ENCODE peak calls at places on chromosomes 16 and 17, in six cellular contexts. I is HCT116, P is WERI-Rb-1, Z is mammary epithelial cell, S is stomach, E is right lobe of liver. C is an unnamed sample.

GRCh38 chr17:29769225-29769624 is 146.5 kb upstream of the CORO6 start:
- DNase-seq in S (no peak), Z (no peak), E (no peak), I (no peak), P (no peak), C (no peak)

GRCh38 chr17:80633197-80633596 is 88.6 kb downstream of the RPTOR start:
- DNase-seq in E (no peak), S (no peak), P (no peak), Z (no peak), I (no peak), C (no peak)

GRCh38 chr17:68061512-68062313 is 26.2 kb downstream of the KPNA2 start:
- DNase-seq in E (no peak), S (no peak), Z (no peak), I (no peak), P (no peak), C (no peak)

GRCh38 chr16:57020651-57021050 is 31.3 kb downstream of the NLRC5 start:
- DNase-seq in S (no peak), E (no peak), I (no peak), Z (no peak), P (no peak), C (no peak)

GRCh38 chr17:83152745-83153611 is 73.6 kb downstream of the METRNL start:
- DNase-seq in S (no peak), P (no peak), Z (no peak), I (no peak), E (peak; percentile 56), C (no peak)

GRCh38 chr17:62724398-62725146 is 83.5 kb downstream of the MARCHF10 start:
- DNase-seq in P (no peak), Z (peak; percentile 90), S (no peak), I (no peak), E (no peak), C (peak; percentile 81)

GRCh38 chr16:28915181-28915580 is 9.9 kb downstream of the RABEP2 start:
- DNase-seq in I (no peak), P (no peak), Z (no peak), E (no peak), S (no peak), C (no peak)

GRCh38 chr16:83730812-83731211 is 77.0 kb upstream of the HSBP1 start:
- DNase-seq in Z (no peak), S (no peak), I (no peak), P (no peak), E (no peak), C (no peak)

GRCh38 chr16:50881331-50881830 is 139.5 kb downstream of the CYLD start:
- DNase-seq in P (peak; percentile 83), E (no peak), Z (no peak), I (no peak), S (no peak), C (no peak)

GRCh38 chr16:65119905-65120341 is 1.9 kb downstream of the CDH11 start:
- DNase-seq in S (no peak), E (no peak), I (no peak), P (no peak), Z (no peak), C (no peak)

GRCh38 chr16:85675528-85675927 is 13.2 kb downstream of the GINS2 start:
- DNase-seq in I (no peak), E (no peak), P (no peak), S (no peak), Z (no peak), C (no peak)

GRCh38 chr17:64574646-64575045 is 67.9 kb downstream of the CEP95 start:
- DNase-seq in P (no peak), I (no peak), E (no peak), Z (no peak), S (no peak), C (no peak)

GRCh38 chr17:59311051-59311468 is 20.4 kb upstream of the YPEL2 start:
- DNase-seq in P (peak; percentile 48), E (no peak), I (peak; percentile 78), S (peak; percentile 43), Z (peak; percentile 37), C (peak; percentile 57)

GRCh38 chr16:51431517-51432241 is 280.6 kb upstream of the SALL1 start:
- DNase-seq in E (peak; percentile 38), P (no peak), I (no peak), S (no peak), Z (peak; percentile 97), C (peak; percentile 66)

GRCh38 chr17:33127706-33128105 is 136.1 kb downstream of the SPACA3 start:
- DNase-seq in E (no peak), S (no peak), P (no peak), I (no peak), Z (peak; percentile 92), C (peak; percentile 80)

DNA sequence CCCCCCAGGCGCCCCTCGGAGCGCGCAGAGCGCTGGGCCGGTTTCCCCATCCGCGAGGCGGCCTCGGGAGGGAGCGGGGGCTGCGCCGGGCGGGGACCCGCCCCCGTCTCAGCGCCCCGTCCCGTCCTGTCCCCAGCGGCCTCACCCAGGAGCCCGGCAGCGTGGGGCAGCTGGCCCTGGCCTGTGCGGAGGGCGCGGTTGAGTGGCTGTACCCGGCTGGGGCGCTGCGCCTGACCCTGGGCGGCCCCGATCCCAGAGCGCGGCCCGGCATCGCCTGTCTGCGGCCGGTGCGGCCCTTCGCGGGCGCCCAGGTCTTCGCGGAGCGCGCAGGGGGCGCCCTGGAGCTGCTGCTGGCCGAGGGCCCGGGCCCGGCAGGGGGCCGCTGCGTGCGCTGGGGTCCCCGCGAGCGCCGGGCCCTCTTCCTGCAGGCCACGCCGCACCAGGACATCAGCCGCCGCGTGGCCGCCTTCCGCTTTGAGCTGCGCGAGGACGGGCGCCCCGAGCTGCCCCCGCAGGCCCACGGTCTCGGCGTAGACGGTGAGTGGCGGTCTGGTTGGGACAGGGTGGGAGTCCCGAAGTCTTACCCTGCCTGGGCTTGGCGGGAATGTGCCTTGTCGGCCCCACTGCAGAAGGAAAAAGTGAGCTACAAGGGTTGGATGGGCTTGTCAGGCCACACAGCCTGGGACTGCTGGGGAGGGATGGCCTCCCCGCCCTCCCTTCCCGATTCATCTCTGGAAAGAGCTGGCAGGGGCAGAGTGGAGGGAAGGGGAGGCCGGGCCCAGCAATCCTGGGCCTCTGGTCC is 731 bp downstream of the METRN start:
- DNase-seq in P (peak; percentile 46), E (no peak), S (no peak), I (no peak), Z (no peak), C (no peak)
- H3K27ac ChIP-seq in P (peak overlapping the region; percentile 21), E (no peak overlapping the region), S (peak overlapping the region; percentile 17), I (peak overlapping the region; percentile 92), Z (no peak overlapping the region), C (peak overlapping the region; percentile 95)

DNA sequence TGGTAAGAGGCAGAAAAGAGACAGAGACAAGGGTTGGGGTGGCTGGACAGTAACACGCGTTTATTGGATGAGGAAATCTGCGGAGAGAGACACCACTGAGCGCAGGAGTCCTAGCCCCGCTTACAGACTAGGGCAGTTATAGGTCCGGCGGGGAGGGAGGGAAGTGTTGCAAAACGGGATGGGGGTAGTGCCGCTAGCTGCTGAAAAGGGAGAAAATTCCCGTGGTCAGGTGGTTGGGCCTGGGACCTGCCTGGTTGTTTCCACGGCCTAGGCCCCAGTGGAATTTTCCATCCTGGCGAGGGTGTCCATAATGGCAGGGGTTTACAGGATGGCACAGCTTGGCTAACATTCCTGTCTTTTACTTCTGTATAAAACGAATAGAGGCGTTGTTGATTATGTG is 5.5 kb upstream of the CPHXL2 start:
- DNase-seq in I (no peak), Z (no peak), S (no peak), E (no peak), P (no peak), C (no peak)
- TF ChIP-seq CTCF in I (no peak), Z (no peak), S (no peak), E (no peak), P (no peak), C (no peak)

DNA sequence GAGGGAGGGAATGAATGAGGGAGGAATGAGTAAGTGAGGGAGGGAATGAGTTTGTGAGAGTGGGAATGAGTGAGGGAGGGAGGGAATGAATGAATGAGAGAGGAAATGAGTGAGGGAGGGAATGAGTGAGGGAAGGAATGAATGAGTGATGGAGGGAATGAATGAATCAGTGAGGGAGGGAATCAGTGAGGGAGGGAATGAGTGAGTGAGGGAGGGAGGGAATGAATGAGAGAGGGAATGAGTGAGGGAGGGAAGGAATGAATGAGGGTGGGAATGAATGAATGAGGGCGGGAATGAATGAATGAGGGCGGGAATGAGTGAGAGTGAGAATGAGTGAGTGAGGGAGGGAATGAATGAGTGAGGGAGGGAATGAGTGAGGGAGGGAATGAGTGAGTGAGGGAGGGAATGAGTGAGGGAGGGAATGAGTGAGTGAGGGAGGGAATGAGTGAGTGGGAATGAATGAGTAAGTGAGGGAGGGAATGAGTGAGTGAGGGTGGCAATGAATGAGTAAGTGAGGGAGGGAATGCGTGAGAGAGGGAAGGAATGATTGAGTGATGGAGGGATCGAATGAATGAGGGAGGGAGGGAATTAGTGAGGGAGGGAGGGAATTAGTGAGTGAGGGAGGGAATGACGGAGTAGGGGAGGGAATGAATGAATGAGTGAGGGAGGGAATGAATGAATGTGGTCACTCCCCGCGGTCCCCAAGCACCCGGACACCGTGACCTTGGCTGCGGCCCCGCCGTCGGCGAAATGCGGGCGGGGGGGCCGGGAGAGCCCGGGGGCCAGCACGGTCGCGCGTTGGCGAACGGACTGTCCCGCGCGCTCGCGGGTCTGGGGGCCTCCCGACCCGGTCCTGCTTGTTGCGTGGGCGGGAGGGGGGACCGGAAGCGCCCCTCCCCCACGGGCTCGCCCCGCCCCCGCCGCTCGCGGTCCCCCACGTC is 1.1 kb upstream of the UBE2I start:
- DNase-seq in P (no peak), Z (peak; percentile 58), E (no peak), I (peak; percentile 74), S (no peak), C (no peak)
- H3K27ac ChIP-seq in P (peak overlapping the region; percentile 100), Z (no peak overlapping the region), E (peak overlapping the region; percentile 100), I (peak overlapping the region; percentile 100), S (peak overlapping the region; percentile 92), C (peak overlapping the region; percentile 96)

GRCh38 chr16:1983053-1983543 is 895 bp upstream of the GFER start:
- DNase-seq in P (no peak), S (no peak), Z (no peak), E (no peak), I (no peak), C (no peak)

GRCh38 chr16:1981972-1982574 is 804 bp upstream of the NOXO1 start:
- DNase-seq in Z (peak; percentile 68), E (no peak), P (peak; percentile 57), I (no peak), S (no peak), C (no peak)

GRCh38 chr16:1984347-1985225 is 593 bp downstream of the GFER start:
- DNase-seq in Z (peak; percentile 6), I (no peak), S (no peak), E (peak; percentile 69), P (peak; percentile 32), C (no peak)

GRCh38 chr16:1985466-1986150 is 1.6 kb downstream of the GFER start:
- DNase-seq in E (no peak), S (no peak), P (no peak), Z (no peak), I (no peak), C (no peak)

DNA sequence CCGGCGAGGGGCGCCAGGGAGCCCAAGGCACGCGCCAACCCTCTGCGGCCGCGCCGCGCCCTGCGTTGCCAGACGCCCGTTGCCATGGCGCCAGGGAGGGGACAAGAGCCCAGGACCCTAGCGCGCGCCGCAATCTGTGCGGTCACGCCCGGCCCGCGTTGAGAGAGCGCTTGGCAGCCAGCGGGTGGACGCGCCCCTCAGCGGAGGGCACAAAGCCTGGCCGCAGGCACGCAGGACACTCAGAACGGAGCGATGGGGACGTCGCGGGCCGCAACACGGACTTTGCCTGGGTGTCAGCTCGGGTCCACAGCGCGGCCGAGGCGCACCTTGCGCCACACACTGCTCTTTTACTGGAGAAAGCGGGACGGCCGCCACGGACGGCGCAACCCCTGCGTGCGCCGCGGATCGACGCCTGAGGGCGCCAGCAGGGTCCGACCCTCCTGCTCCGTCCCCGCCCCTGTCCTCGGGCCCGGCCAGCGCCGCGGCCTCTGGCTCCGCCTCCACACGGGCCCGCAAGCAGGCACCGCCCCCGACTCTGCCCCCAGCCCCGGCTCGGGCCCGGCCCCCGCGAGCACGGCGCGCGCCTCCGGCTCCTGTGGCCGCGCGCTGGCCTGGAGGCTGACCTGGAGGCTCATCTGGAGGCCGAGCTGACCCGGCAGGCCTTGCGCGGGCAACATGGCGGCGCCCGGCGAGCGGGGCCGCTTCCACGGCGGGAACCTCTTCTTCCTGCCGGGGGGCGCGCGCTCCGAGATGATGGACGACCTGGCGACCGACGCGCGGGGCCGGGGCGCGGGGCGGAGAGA is at the start of gene GFER:
- DNase-seq in P (peak; percentile 94), E (peak; percentile 96), S (peak; percentile 91), Z (peak; percentile 82), I (peak; percentile 85), C (peak; percentile 93)
- TF ChIP-seq CTCF in P (peak; percentile 67), E (peak; percentile 58), S (no peak), Z (no peak), I (peak; percentile 20), C (peak; percentile 40)

C was measured in RWPE1.